ENCODE peak calls at places on chromosomes 2 and 18, in four cellular contexts. V is NCI-H1105; M is CD4-positive, alpha-beta T cell; S is CD8-positive, alpha-beta T cell. P is an unnamed sample.

GRCh38 chr2:201950606-201951005 is 83.0 kb upstream of the FZD7 start:
- DNase-seq in V (no peak), M (no peak), S (no peak), P (no peak)

GRCh38 chr18:45651269-45651668 is 36.0 kb downstream of the SLC14A2 start:
- DNase-seq in V (no peak), M (no peak), S (no peak), P (no peak)

GRCh38 chr2:49261021-49261538 is 106.8 kb upstream of the FSHR start:
- DNase-seq in V (no peak), M (no peak), S (no peak), P (no peak)

GRCh38 chr2:171958475-171958874 is 36.2 kb downstream of the HAT1 start:
- DNase-seq in V (no peak), M (no peak), S (no peak), P (no peak)

GRCh38 chr2:224009605-224010330 is 29.3 kb downstream of the SERPINE2 start:
- DNase-seq in V (no peak), M (no peak), S (no peak), P (no peak)

GRCh38 chr2:64652231-64653173 is 1.2 kb downstream of the SERTAD2 start:
- DNase-seq in V (no peak), M (no peak), S (no peak), P (no peak)

GRCh38 chr2:117835990-117836760 is 21.7 kb downstream of the DDX18 start:
- DNase-seq in V (peak), M (peak), S (peak), P (peak)

GRCh38 chr2:15722980-15723379 is 131.3 kb downstream of the DDX1 start:
- DNase-seq in V (no peak), M (no peak), S (no peak), P (no peak)

GRCh38 chr2:222976521-222977076 is 75.4 kb upstream of the KCNE4 start:
- DNase-seq in V (no peak), M (no peak), S (no peak), P (no peak)

GRCh38 chr2:46804794-46805193 is 110.8 kb downstream of the MCFD2 start:
- DNase-seq in V (no peak), M (no peak), S (no peak), P (no peak)

GRCh38 chr2:215136669-215137328 is 1.6 kb downstream of the ABCA12 start:
- DNase-seq in V (no peak), M (no peak), S (no peak), P (no peak)

GRCh38 chr18:79200546-79201268 is 131.5 kb downstream of the ATP9B start:
- DNase-seq in V (no peak), M (no peak), S (peak), P (peak)

GRCh38 chr2:9251154-9252001 is 44.8 kb downstream of the ASAP2 start:
- DNase-seq in V (no peak), M (no peak), S (no peak), P (no peak)

GRCh38 chr18:48983793-48984437 is 33.1 kb upstream of the SMAD7 start:
- DNase-seq in V (peak), M (no peak), S (no peak), P (no peak)

GRCh38 chr2:54666131-54666637 is 57.3 kb upstream of the EML6 start:
- DNase-seq in V (no peak), M (no peak), S (no peak), P (no peak)

GRCh38 chr18:60534539-60534938 is 162.0 kb upstream of the MC4R start:
- DNase-seq in V (no peak), M (no peak), S (no peak), P (no peak)

GRCh38 chr18:80250740-80251364 is 3.5 kb upstream of the PARD6G start:
- DNase-seq in V (no peak), M (no peak), S (no peak), P (no peak)

GRCh38 chr18:79517322-79517721 is 121.6 kb downstream of the NFATC1 start:
- DNase-seq in V (no peak), M (no peak), S (peak), P (peak)

GRCh38 chr2:229815858-229816257 is 101.5 kb upstream of the DNER start:
- DNase-seq in V (no peak), M (no peak), S (no peak), P (no peak)

GRCh38 chr2:235494716-235495372 is 1.0 kb downstream of the AGAP1 start:
- DNase-seq in V (no peak), M (no peak), S (no peak), P (no peak)

GRCh38 chr18:49459404-49460171 is 857 bp downstream of the DYM start:
- DNase-seq in V (no peak), M (no peak), S (no peak), P (no peak)

GRCh38 chr2:227366861-227367800 is 12.0 kb downstream of the TM4SF20 start:
- DNase-seq in V (no peak), M (no peak), S (no peak), P (no peak)

GRCh38 chr2:105239924-105240323 is 1.6 kb upstream of the GPR45 start:
- DNase-seq in V (no peak), M (no peak), S (no peak), P (no peak)

GRCh38 chr2:217667545-217667944 is 335.2 kb downstream of the TNS1 start:
- DNase-seq in V (no peak), M (no peak), S (no peak), P (no peak)

GRCh38 chr2:69041214-69041613 is 28.2 kb downstream of the ANTXR1 start:
- DNase-seq in V (no peak), M (no peak), S (no peak), P (no peak)

GRCh38 chr18:74420491-74420890 is 36.6 kb downstream of the DIPK1C start:
- DNase-seq in V (no peak), M (no peak), S (no peak), P (no peak)

GRCh38 chr2:160974803-160975202 is 185.4 kb upstream of the TANK start:
- DNase-seq in V (no peak), M (no peak), S (no peak), P (no peak)

GRCh38 chr18:33673689-33674088 is 95.7 kb downstream of the ASXL3 start:
- DNase-seq in V (no peak), M (no peak), S (no peak), P (no peak)

GRCh38 chr2:169363570-169364150 is 1.3 kb upstream of the LRP2 start:
- DNase-seq in V (peak), M (no peak), S (peak), P (peak)

GRCh38 chr18:376307-376706 is 108.5 kb upstream of the THOC1 start:
- DNase-seq in V (no peak), M (no peak), S (no peak), P (no peak)

GRCh38 chr2:120238728-120239487 is 13.7 kb upstream of the RALB start:
- DNase-seq in V (no peak), M (no peak), S (no peak), P (no peak)

GRCh38 chr2:196274387-196274809 is 103.0 kb upstream of the STK17B start:
- DNase-seq in V (peak), M (no peak), S (peak), P (no peak)

GRCh38 chr2:191321861-191322662 is 76.9 kb downstream of the MYO1B start:
- DNase-seq in V (no peak), M (no peak), S (no peak), P (no peak)

GRCh38 chr2:11515441-11516071 is 18.3 kb upstream of the GREB1 start:
- DNase-seq in V (no peak), M (no peak), S (no peak), P (no peak)

GRCh38 chr2:219171231-219171651 is 1.4 kb upstream of the SLC23A3 start:
- DNase-seq in V (peak), M (no peak), S (no peak), P (peak)

GRCh38 chr2:239318091-239318725 is 82.6 kb downstream of the HDAC4 start:
- DNase-seq in V (no peak), M (no peak), S (no peak), P (no peak)

P was measured in T-helper 9 cell.